ENCODE peak calls at places on chromosomes 7 and 10, in eight cellular contexts. D, B, F, N, P, Q, T and X are unnamed samples.

GRCh38 chr10:97894092-97894491 is 44.4 kb downstream of the GOLGA7B start:
- DNase-seq in D (no peak), B (no peak), F (no peak), N (no peak), P (no peak), Q (no peak), T (no peak), X (no peak)

GRCh38 chr7:140904081-140904480 is 20.6 kb downstream of the BRAF start:
- DNase-seq in D (peak), B (no peak), F (peak), N (no peak), P (no peak), Q (peak), T (no peak), X (peak)

GRCh38 chr7:101156866-101157589 is 2.8 kb downstream of the AP1S1 start:
- DNase-seq in D (no peak), B (no peak), F (peak), N (no peak), P (no peak), Q (no peak), T (no peak), X (no peak)

GRCh38 chr7:110399421-110399820 is 691.5 kb upstream of the LRRN3 start:
- DNase-seq in D (peak), B (no peak), F (no peak), N (no peak), P (no peak), Q (no peak), T (no peak), X (no peak)

GRCh38 chr7:99099499-99100077 is 44.3 kb downstream of the SMURF1 start:
- DNase-seq in D (no peak), B (no peak), F (no peak), N (no peak), P (no peak), Q (peak), T (peak), X (peak)

GRCh38 chr7:139496528-139496927 is 13.1 kb upstream of the KLRG2 start:
- DNase-seq in D (no peak), B (no peak), F (no peak), N (no peak), P (no peak), Q (no peak), T (no peak), X (no peak)

GRCh38 chr10:42476101-42476500 is 162.3 kb downstream of the ZNF33B start:
- DNase-seq in D (no peak), B (no peak), F (no peak), N (no peak), P (no peak), Q (no peak), T (no peak), X (no peak)

GRCh38 chr7:74083117-74083876 is at the start of gene LIMK1:
- DNase-seq in D (peak), B (peak), F (peak), N (peak), P (no peak), Q (peak), T (peak), X (peak)

GRCh38 chr7:55031075-55031474 is 12.3 kb downstream of the EGFR start:
- DNase-seq in D (no peak), B (no peak), F (no peak), N (no peak), P (no peak), Q (no peak), T (peak), X (no peak)

GRCh38 chr10:61752111-61753011 is 89.6 kb downstream of the CABCOCO1 start:
- DNase-seq in D (peak), B (no peak), F (peak), N (no peak), P (no peak), Q (peak), T (no peak), X (peak)

GRCh38 chr10:70433581-70434280 is 7.8 kb downstream of the NODAL start:
- DNase-seq in D (peak), B (no peak), F (no peak), N (no peak), P (no peak), Q (no peak), T (no peak), X (peak)

DNA sequence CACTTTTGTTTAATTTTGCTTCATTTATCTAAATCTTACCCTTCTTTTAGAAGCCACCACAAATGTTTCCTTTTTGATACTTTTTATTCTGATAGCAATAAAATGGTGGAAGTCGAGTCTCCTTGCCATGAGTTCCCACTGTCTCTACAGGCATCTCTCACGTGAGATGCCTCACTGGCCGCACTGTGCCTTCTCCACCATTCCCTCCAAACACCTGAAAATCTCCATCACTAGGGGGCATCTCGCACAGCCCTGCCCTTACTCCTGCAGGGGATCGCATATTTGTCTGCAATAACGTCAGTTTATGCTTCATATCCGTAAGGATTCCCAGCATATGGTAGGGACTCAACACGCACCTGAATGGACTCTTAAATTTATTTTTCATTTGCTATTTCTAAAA is 56.3 kb upstream of the NCAPG2 start:
- DNase-seq in D (no peak), B (no peak), F (no peak), N (no peak), P (no peak), Q (no peak), T (peak), X (no peak)
- TF ChIP-seq CTCF in D (peak), B (peak), F (peak), N (no peak), P (peak), Q (peak), T (peak), X (peak)

GRCh38 chr10:5606864-5607263 is 59.5 kb downstream of the ASB13 start:
- DNase-seq in D (no peak), B (no peak), F (no peak), N (no peak), P (no peak), Q (no peak), T (no peak), X (no peak)
- H3K4me3 ChIP-seq in D (no peak), B (no peak), F (no peak), N (no peak), P (no peak), Q (no peak), T (no peak), X (no peak)

GRCh38 chr10:80170026-80170425 is 35.3 kb downstream of the ANXA11 start:
- DNase-seq in D (no peak), B (no peak), F (no peak), N (no peak), P (no peak), Q (no peak), T (no peak), X (no peak)

GRCh38 chr10:80171248-80171660 is 34.1 kb downstream of the ANXA11 start:
- DNase-seq in D (no peak), B (no peak), F (peak), N (no peak), P (no peak), Q (no peak), T (no peak), X (no peak)

GRCh38 chr10:80168679-80169380 is 36.3 kb downstream of the PLAC9 start:
- DNase-seq in D (peak), B (no peak), F (peak), N (no peak), P (no peak), Q (no peak), T (no peak), X (no peak)

GRCh38 chr10:80172896-80173295 is 32.4 kb downstream of the ANXA11 start:
- DNase-seq in D (no peak), B (no peak), F (peak), N (no peak), P (no peak), Q (no peak), T (no peak), X (no peak)

DNA sequence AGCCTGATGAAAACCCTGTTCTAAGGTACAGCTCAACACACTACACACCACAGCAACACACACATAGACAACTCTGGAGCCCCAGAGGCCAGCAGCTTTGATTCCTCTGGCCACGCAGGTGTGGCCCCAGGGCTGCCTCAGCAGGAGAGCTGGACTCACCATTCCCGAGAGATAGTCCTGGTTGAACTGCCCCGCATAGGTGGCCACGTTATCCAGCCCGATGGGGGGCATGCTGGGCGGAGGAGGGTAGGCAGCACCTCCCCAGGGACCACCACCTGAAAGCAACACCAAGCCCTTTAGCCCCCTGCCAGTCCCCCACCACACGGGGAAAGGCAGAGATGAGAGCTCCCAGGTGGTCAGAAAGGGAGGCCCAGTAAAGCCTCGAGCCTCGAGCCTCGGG is 34.7 kb downstream of the ANXA11 start:
- DNase-seq in D (no peak), B (no peak), F (no peak), N (no peak), P (no peak), Q (no peak), T (no peak), X (no peak)
- TF ChIP-seq CTCF in D (no peak), B (no peak), F (no peak), N (no peak), P (no peak), Q (no peak), T (no peak), X (no peak)

DNA sequence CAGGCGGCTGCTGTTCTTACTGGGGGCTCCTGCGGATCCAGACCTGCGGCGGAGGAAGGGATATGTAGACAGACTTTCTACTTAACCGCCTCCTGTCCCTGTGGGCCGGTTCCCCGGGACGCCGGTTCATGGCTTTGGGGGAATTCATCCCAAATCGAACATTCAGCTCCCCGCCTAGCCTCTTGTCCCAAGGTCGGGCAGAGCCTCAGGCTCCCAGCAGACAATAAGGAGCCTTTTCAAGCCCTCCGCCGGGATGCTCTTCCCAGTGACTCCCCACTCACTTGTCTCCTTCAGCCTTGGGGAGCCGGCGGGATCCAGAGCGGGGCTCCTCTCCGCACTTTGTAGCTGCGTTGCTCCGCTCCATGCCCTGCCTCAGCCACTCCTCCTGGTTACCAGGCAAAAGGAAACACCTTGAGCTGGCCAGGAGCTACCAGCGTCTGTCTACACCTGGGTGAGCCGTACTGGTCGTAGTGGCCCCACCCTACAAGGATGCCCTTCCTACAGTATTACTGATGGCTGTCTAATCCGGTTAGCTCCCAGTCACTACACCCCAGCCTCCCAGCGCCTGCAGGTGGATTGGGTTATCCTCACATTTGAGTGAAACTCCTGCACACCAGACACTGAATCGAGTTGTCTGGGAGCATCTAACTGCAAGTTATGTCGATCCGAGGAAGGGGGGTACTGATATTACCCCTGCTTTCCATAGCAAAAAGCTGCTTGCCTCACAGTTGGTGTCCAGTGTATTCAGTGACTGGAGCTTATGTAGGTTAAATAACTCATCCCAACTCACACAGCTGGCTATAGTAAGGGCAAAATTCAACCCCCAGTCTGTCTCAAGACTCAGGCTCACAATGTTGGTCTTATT is at the start of gene C10orf95:
- DNase-seq in D (no peak), B (no peak), F (peak), N (no peak), P (no peak), Q (no peak), T (no peak), X (no peak)
- H3K4me3 ChIP-seq in D (peak), B (peak), F (peak), N (peak), P (peak), Q (peak), T (peak), X (peak)

GRCh38 chr10:27745719-27746363 is at the start of gene MKX:
- DNase-seq in D (peak), B (no peak), F (peak), N (peak), P (no peak), Q (peak), T (no peak), X (no peak)
- TF ChIP-seq CTCF in D (no peak), B (no peak), F (no peak), N (no peak), P (no peak), Q (no peak), T (no peak), X (no peak)

DNA sequence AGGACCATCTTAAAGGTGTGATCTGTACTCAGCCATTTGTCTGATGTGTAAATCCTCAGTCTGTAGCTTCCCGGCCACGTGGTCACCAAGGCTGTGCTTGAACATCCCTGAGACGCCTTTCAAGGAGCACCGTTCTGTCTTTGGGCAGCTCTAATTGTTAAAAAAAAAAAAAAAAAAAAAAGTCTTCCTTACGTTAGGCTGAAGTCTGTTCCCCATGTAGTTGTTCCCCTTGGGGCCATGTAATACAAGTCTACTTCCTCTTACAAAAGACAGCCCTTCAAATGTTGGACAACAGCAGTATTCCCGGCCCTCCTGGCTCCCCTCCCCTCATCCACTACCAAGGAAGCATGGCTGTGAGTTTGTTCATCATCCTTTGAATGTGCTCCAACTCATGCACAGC is 392.3 kb upstream of the GALNT17 start:
- DNase-seq in D (no peak), B (no peak), F (no peak), N (no peak), P (no peak), Q (no peak), T (no peak), X (no peak)
- H3K4me3 ChIP-seq in D (no peak), B (no peak), F (no peak), N (no peak), P (no peak), Q (no peak), T (no peak), X (no peak)

DNA sequence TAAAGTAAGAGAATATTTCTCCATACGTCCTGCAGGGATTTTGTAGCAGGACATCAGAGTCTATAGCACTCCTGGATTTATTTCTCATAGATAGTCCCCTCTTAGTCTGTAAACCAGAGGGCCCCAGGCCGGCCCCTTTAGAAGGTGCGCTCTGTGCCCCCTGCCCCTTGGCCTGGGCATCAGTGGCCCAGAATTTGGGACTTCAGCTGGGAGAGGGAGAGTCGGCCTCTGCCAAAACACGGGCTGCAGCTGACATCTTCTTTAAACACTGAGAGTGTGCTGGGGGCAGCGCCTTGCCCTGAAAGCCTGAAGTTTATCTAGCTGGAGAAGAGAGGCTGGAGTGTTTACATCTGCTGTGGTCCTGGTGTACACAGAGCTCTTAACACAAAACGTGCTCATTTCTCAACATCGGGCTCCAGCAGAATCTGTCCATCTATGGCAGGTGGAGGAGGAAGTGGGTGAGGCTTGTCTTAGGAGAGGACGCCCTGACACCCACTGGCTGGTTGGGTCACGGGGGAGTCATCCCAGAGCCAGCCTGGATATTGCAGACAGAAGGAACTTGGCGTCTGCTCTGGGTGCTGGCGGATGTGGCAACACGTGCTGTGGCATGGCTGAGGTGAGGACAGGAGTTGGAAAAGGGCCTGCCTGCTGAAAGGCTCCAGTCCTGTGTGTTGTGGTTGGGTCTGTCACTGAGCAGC is 5.0 kb upstream of the TACR2 start:
- DNase-seq in D (peak), B (no peak), F (no peak), N (peak), P (no peak), Q (no peak), T (no peak), X (no peak)
- TF ChIP-seq CTCF in D (no peak), B (no peak), F (no peak), N (no peak), P (no peak), Q (no peak), T (no peak), X (no peak)

GRCh38 chr10:34613491-34613890 is 201.6 kb downstream of the PARD3 start:
- DNase-seq in D (no peak), B (no peak), F (no peak), N (no peak), P (no peak), Q (no peak), T (no peak), X (no peak)

GRCh38 chr10:34612446-34612845 is 202.7 kb downstream of the PARD3 start:
- DNase-seq in D (no peak), B (no peak), F (peak), N (no peak), P (no peak), Q (peak), T (no peak), X (peak)

GRCh38 chr10:34612938-34613337 is 202.2 kb downstream of the PARD3 start:
- DNase-seq in D (no peak), B (no peak), F (no peak), N (no peak), P (no peak), Q (no peak), T (no peak), X (no peak)

GRCh38 chr10:34618611-34619010 is 196.5 kb downstream of the PARD3 start:
- DNase-seq in D (no peak), B (no peak), F (peak), N (no peak), P (no peak), Q (no peak), T (no peak), X (no peak)

GRCh38 chr10:34615770-34616169 is 199.3 kb downstream of the PARD3 start:
- DNase-seq in D (peak), B (no peak), F (no peak), N (no peak), P (no peak), Q (no peak), T (no peak), X (peak)
- H3K4me3 ChIP-seq in D (no peak), B (no peak), F (no peak), N (no peak), P (no peak), Q (no peak), T (no peak), X (no peak)

GRCh38 chr7:141975806-141976523 is 2.4 kb upstream of the TAS2R38 start:
- DNase-seq in D (no peak), B (no peak), F (peak), N (peak), P (no peak), Q (peak), T (peak), X (peak)

GRCh38 chr7:141974831-141975230 is 1.3 kb upstream of the TAS2R38 start:
- DNase-seq in D (no peak), B (no peak), F (peak), N (no peak), P (no peak), Q (peak), T (peak), X (no peak)

GRCh38 chr7:141978351-141978750 is 4.8 kb upstream of the TAS2R38 start:
- DNase-seq in D (no peak), B (no peak), F (no peak), N (no peak), P (no peak), Q (no peak), T (no peak), X (no peak)

GRCh38 chr7:141979611-141980010 is 6.0 kb upstream of the TAS2R38 start:
- DNase-seq in D (no peak), B (no peak), F (no peak), N (no peak), P (no peak), Q (no peak), T (no peak), X (no peak)

DNA sequence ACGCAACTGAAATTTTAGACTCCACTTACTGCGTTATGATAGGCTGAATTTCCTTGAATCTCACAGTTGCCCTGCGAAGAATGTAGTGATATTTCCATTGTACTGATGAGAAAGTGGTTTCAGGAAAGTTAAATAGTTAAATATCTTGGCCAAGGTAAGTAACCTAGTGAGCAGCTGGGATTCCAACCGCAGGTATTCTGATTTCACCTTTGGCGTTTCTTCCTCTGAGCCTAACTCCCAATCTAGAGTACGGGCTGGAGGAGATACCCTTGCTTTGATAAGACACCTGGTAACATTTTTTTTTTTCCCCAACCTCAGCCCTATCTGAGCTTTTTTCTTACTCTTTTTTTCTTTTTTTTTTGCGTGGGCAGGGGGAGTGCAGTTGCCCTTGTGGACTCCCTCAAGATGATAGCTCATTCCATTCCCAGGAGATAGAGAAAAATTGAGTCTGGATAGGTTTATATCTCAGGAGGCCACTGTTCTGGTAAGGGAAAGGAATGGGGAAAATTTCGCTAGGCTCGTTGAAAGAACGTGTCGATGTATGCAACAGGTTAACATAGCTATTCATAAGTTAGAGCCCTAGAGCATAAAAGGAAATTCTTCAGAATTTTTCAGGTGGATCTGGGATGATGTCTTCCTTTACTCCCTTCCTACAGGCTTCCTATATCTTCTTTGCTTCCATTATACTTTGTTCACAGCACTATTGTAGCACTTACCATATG is 3.1 kb upstream of the TAS2R38 start:
- DNase-seq in D (no peak), B (no peak), F (no peak), N (no peak), P (no peak), Q (no peak), T (no peak), X (no peak)
- TF ChIP-seq CTCF in D (no peak), B (no peak), F (peak), N (no peak), P (no peak), Q (no peak), T (no peak), X (no peak)

DNA sequence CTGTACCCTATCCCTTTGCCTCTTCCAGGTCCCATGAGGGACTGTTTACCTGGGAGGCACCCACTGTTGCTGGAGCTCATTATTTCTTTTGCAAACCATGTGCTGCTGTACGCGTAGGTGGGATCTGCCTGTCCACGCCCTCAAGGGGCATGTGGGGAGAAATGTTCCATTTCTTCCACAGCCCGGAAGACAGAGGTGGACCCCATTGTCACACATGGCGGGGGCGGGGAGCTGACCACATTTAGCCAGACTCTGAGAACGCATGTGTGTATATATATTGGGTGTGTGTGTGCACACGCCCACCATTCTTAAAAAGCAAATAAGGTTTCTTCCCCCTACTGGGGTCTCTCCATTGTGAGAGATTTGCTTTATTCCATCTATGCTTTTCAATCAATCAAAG is 2.0 kb downstream of the PLXNA4 start:
- DNase-seq in D (no peak), B (no peak), F (no peak), N (no peak), P (no peak), Q (no peak), T (no peak), X (no peak)
- H3K4me3 ChIP-seq in D (no peak), B (no peak), F (no peak), N (no peak), P (no peak), Q (no peak), T (no peak), X (no peak)